ENCODE peak calls at places on chromosomes 3 and 15, in six cellular contexts. V, X, F, R, N and C are unnamed samples.

GRCh38 chr15:80619677-80620076 is 75.4 kb upstream of the ABHD17C start:
- DNase-seq in F (no peak), N (no peak), V (peak), X (no peak), R (no peak), C (no peak)

GRCh38 chr3:106176734-106177133 is 307.9 kb upstream of the CBLB start:
- DNase-seq in N (no peak), X (no peak), V (no peak), R (no peak), F (no peak), C (no peak)

GRCh38 chr15:31302778-31303433 is 23.7 kb upstream of the KLF13 start:
- DNase-seq in N (no peak), X (no peak), R (no peak), F (no peak), V (no peak), C (peak)

GRCh38 chr3:66450389-66451022 is 50.3 kb downstream of the LRIG1 start:
- DNase-seq in V (peak), X (no peak), F (no peak), N (no peak), R (peak), C (peak)

GRCh38 chr3:134132961-134133360 is 103.2 kb upstream of the SLCO2A1 start:
- DNase-seq in R (no peak), N (no peak), F (no peak), X (no peak), V (no peak), C (no peak)

GRCh38 chr3:135246027-135246426 is 451.0 kb downstream of the EPHB1 start:
- DNase-seq in N (no peak), X (no peak), R (no peak), F (no peak), V (no peak), C (no peak)

GRCh38 chr3:149783576-149783975 is 8.8 kb downstream of the ANKUB1 start:
- DNase-seq in V (peak), R (no peak), X (peak), N (no peak), F (peak), C (no peak)

GRCh38 chr3:127785711-127786265 is 36.5 kb downstream of the MGLL start:
- DNase-seq in F (no peak), N (no peak), X (no peak), R (no peak), V (no peak), C (no peak)

GRCh38 chr15:65993226-65993625 is 123.9 kb downstream of the RAB11A start:
- DNase-seq in N (no peak), V (no peak), R (no peak), X (no peak), F (no peak), C (no peak)

GRCh38 chr15:78369161-78369560 is 29.0 kb downstream of the CRABP1 start:
- DNase-seq in N (no peak), F (no peak), V (no peak), X (no peak), R (no peak), C (no peak)

GRCh38 chr3:64761729-64762432 is 74.1 kb upstream of the ADAMTS9 start:
- DNase-seq in X (no peak), R (no peak), V (no peak), F (no peak), N (no peak), C (no peak)

GRCh38 chr3:10941972-10942371 is 50.6 kb upstream of the SLC6A1 start:
- DNase-seq in X (no peak), R (no peak), N (no peak), F (no peak), V (peak), C (peak)

GRCh38 chr15:85473455-85473854 is 93.1 kb downstream of the AKAP13 start:
- DNase-seq in V (no peak), N (peak), X (no peak), R (no peak), F (no peak), C (no peak)

GRCh38 chr3:65953301-65953812 is 85.4 kb downstream of the MAGI1 start:
- DNase-seq in N (peak), R (no peak), X (no peak), F (no peak), V (peak), C (peak)

GRCh38 chr3:144162042-144162441 is 190.4 kb downstream of the DIPK2A start:
- DNase-seq in N (peak), R (no peak), X (peak), V (peak), F (no peak), C (no peak)

GRCh38 chr3:88879905-88880304 is 227.5 kb upstream of the EPHA3 start:
- DNase-seq in R (no peak), F (no peak), X (no peak), N (no peak), V (no peak), C (no peak)

GRCh38 chr3:151282921-151283320 is 4.6 kb upstream of the P2RY14 start:
- DNase-seq in X (no peak), R (no peak), N (peak), V (peak), F (peak), C (no peak)

GRCh38 chr15:70447927-70448698 is 315.2 kb downstream of the UACA start:
- DNase-seq in X (no peak), F (no peak), N (no peak), R (no peak), V (no peak), C (no peak)

GRCh38 chr15:62545392-62546227 is 380.5 kb upstream of the C2CD4B start:
- DNase-seq in V (peak), F (no peak), X (no peak), N (no peak), R (peak), C (peak)

GRCh38 chr3:135966875-135967274 is 1.3 kb downstream of the PPP2R3A start:
- DNase-seq in X (no peak), F (no peak), V (no peak), N (no peak), R (no peak), C (no peak)

GRCh38 chr3:153242900-153243299 is 80.9 kb downstream of the RAP2B start:
- DNase-seq in X (no peak), R (no peak), N (no peak), V (no peak), F (no peak), C (no peak)

GRCh38 chr3:190504354-190505125 is 9.3 kb upstream of the IL1RAP start:
- DNase-seq in X (no peak), N (no peak), R (no peak), V (no peak), F (no peak), C (no peak)

GRCh38 chr3:60228823-60229222 is 1022.4 kb downstream of the FHIT start:
- DNase-seq in V (no peak), R (no peak), F (no peak), N (no peak), X (no peak), C (no peak)

GRCh38 chr15:25714538-25714840 is 148.6 kb downstream of the ATP10A start:
- DNase-seq in R (no peak), F (no peak), N (no peak), X (no peak), V (no peak), C (no peak)

GRCh38 chr3:183455064-183455463 is 26.6 kb upstream of the MCF2L2 start:
- DNase-seq in N (peak), F (no peak), V (peak), X (no peak), R (no peak), C (no peak)

GRCh38 chr3:79245295-79246138 is 522.3 kb downstream of the ROBO1 start:
- DNase-seq in X (no peak), R (no peak), V (no peak), N (no peak), F (no peak), C (no peak)

GRCh38 chr3:43769097-43769470 is 78.3 kb downstream of the ABHD5 start:
- DNase-seq in F (no peak), V (no peak), X (no peak), R (no peak), N (no peak), C (no peak)

GRCh38 chr15:77013786-77014136 is 18.8 kb downstream of the PSTPIP1 start:
- DNase-seq in V (peak), R (no peak), X (no peak), N (no peak), F (no peak), C (no peak)

GRCh38 chr3:86702381-86702958 is 288.5 kb downstream of the VGLL3 start:
- DNase-seq in V (peak), F (no peak), N (no peak), X (no peak), R (no peak), C (no peak)

GRCh38 chr3:140395134-140396075 is 282.5 kb upstream of the TRIM42 start:
- DNase-seq in V (no peak), X (no peak), N (no peak), R (no peak), F (no peak), C (no peak)

GRCh38 chr3:51994530-51994929 is 1.2 kb downstream of the RPL29 start:
- DNase-seq in F (no peak), N (no peak), V (no peak), R (no peak), X (no peak), C (no peak)

GRCh38 chr3:185724761-185725160 is 100.1 kb downstream of the IGF2BP2 start:
- DNase-seq in V (no peak), R (no peak), N (peak), F (no peak), X (no peak), C (no peak)

GRCh38 chr3:30187366-30187765 is 419.0 kb upstream of the TGFBR2 start:
- DNase-seq in F (no peak), V (no peak), X (no peak), R (no peak), N (no peak), C (no peak)

GRCh38 chr3:30185872-30186271 is 420.5 kb upstream of the TGFBR2 start:
- DNase-seq in X (no peak), F (no peak), N (no peak), V (no peak), R (no peak), C (no peak)

GRCh38 chr3:30184102-30184810 is 422.1 kb upstream of the TGFBR2 start:
- DNase-seq in R (no peak), X (no peak), V (no peak), F (no peak), N (no peak), C (no peak)

GRCh38 chr3:30186741-30187219 is 419.6 kb upstream of the TGFBR2 start:
- DNase-seq in R (no peak), V (no peak), N (no peak), F (no peak), X (no peak), C (no peak)

DNA sequence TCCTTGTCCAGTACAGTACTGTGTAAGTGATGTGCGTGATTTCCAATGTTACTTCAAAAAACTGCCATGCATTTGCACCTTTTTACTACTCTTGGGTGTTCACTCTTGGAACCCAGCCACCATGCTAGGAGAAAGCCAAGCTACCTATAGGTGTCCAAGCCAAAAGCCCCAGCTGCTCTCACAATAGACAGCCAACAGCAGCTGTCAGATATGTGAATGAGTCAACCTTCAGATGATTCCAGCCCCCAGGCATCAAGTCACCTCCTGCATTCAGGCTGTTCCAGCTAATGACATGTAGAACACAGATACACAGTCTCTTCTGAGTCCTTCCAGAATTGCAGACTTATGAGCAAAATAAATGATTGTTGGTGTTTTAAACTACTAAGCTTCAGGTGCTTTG is 417.7 kb upstream of the TGFBR2 start:
- DNase-seq in R (no peak), X (no peak), F (no peak), N (peak), V (peak), C (no peak)
- H3K4me3 ChIP-seq in R (no peak), X (no peak), F (no peak), N (no peak), V (no peak), C (no peak)

GRCh38 chr15:57345584-57345983 is 30.7 kb upstream of the CGNL1 start:
- DNase-seq in N (no peak), R (no peak), X (no peak), F (no peak), V (peak), C (no peak)
- TF ChIP-seq CTCF in N (peak), R (peak), X (peak), F (peak), V (peak), C (no peak)

DNA sequence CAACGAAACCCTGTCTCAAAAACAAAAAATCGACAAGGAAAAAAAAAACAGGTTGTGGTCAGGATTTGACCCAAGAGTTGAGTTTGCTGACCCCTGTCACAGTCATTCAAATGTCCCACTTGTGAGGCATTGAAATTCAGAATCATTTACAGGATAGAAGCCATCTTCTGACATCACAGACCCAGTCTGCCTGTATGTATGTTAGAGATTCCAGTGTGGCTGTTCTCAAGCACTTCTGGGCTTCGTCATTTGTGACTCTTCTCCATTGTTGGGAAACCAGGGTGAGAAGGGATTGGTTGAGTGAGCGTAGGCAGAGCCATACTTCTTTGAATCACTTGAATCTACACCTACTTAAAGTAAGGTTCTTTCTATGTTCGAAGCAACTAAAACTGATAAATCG is 57.1 kb downstream of the LMLN start:
- DNase-seq in V (no peak), X (no peak), R (no peak), N (no peak), F (no peak), C (no peak)
- H3K4me3 ChIP-seq in V (no peak), X (no peak), R (no peak), N (no peak), F (no peak), C (no peak)

DNA sequence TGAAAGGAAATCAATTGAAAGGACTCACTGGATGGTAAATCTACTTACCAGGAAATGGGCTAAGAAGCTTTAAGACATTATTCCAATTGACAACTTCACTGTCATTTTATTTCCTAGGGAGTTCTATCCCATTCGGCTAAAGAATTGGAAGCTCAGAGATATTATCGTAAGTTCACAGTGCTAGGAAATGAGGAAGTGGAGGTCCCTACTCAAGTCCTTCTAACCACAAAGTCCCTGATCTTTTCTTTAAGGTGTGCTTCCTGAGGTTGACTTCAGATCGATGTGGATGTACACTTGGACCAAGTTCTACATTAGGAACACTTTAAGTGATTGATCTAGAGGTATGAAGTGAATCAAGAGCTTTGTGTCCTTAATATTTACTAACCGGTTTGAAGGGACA is 63.6 kb downstream of the MDFIC2 start:
- DNase-seq in N (no peak), X (no peak), R (no peak), F (no peak), V (no peak), C (no peak)
- TF ChIP-seq CTCF in N (no peak), X (no peak), R (no peak), F (no peak), V (no peak), C (no peak)

DNA sequence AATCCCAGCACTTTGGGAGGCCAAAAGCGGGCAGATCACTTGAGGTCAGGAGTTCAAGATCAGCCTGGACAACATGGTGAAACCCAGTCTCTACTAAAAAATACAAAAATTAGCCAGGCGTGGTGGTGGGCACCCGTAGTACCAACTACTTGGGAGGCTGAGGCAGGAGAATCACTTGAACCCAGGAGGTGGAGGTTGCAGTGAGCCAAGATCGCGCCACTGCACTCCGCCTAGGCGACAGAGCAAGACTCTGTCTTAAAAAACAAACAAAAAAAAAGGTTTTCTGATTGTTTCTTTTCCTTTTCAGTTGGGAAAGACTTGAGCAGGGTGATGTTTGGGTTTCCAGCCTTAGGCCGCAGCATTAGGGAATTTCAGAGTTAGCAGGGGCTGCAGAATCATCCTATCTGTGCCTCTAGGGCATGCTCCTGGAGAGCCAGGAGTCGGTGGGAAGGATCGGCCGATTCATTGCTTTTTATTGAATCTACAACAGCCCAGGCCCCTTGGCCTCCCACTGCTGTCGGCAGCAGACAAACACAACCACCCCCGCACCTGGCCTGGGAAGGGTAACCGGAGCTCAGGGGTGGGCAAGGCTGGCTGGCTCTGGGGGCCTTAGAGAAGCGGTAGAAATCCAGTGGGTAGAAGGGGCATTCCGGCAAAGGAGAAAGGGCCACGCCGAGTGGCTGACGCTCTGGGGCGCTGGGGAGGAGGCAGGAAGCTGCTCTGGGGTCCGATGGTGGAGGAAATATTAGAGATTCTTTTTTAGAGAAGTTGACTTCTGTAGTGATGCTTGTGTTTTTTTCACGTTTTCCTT is 6.3 kb downstream of the CHAC1 start:
- DNase-seq in N (no peak), F (no peak), X (no peak), R (no peak), V (no peak), C (no peak)
- H3K4me3 ChIP-seq in N (no peak), F (no peak), X (no peak), R (no peak), V (no peak), C (no peak)